ENCODE peak calls at places on chromosomes 2 and 18, in nine cellular contexts. E is stomach, H is K562, X is sigmoid colon, N is transverse colon, Z is suprapubic skin, G is GM12878, B is H1, W is HepG2. U is an unnamed sample.

GRCh38 chr2:175140332-175140731 is 27.7 kb downstream of the ATF2 start:
- DNase-seq in E (no peak), H (no peak), X (no peak), N (no peak), Z (no peak), G (no peak), B (no peak), W (no peak), U (no peak)

GRCh38 chr2:96679843-96680242 is 37.3 kb downstream of the FER1L5 start:
- DNase-seq in E (peak), H (no peak), X (no peak), N (no peak), Z (no peak), G (no peak), B (no peak), W (no peak), U (no peak)

GRCh38 chr2:100207411-100207885 is 65.1 kb upstream of the AFF3 start:
- DNase-seq in E (no peak), H (no peak), X (no peak), N (no peak), Z (no peak), G (no peak), B (no peak), W (no peak), U (peak)

GRCh38 chr2:130799295-130799694 is 37.4 kb upstream of the ARHGEF4 start:
- DNase-seq in E (no peak), H (no peak), X (no peak), N (no peak), Z (no peak), G (no peak), B (no peak), W (no peak), U (no peak)

GRCh38 chr18:75437979-75438378 is 10.5 kb upstream of the SMIM21 start:
- DNase-seq in E (no peak), H (no peak), X (no peak), N (no peak), Z (no peak), G (no peak), B (no peak), W (no peak), U (no peak)

GRCh38 chr2:36362291-36362690 is 6.7 kb downstream of the CRIM1 start:
- DNase-seq in E (no peak), H (no peak), X (no peak), N (no peak), Z (no peak), G (no peak), B (no peak), W (no peak), U (no peak)

GRCh38 chr2:232351686-232352510 is 26.7 kb upstream of the ALPP start:
- DNase-seq in E (no peak), H (no peak), X (peak), N (no peak), Z (peak), G (no peak), B (no peak), W (no peak), U (no peak)

GRCh38 chr2:214904634-214905033 is 95.2 kb upstream of the BARD1 start:
- DNase-seq in E (no peak), H (no peak), X (no peak), N (no peak), Z (no peak), G (no peak), B (peak), W (no peak), U (no peak)

GRCh38 chr2:237446333-237446654 is 32.3 kb upstream of the COL6A3 start:
- DNase-seq in E (no peak), H (no peak), X (peak), N (no peak), Z (no peak), G (no peak), B (no peak), W (no peak), U (no peak)

GRCh38 chr18:58049000-58049688 is 5.1 kb downstream of the NEDD4L start:
- DNase-seq in E (no peak), H (no peak), X (no peak), N (no peak), Z (no peak), G (no peak), B (no peak), W (no peak), U (no peak)

GRCh38 chr2:17626986-17627385 is 86.5 kb downstream of the VSNL1 start:
- DNase-seq in E (no peak), H (peak), X (no peak), N (no peak), Z (no peak), G (no peak), B (no peak), W (no peak), U (no peak)

GRCh38 chr2:71299507-71299906 is 32.1 kb upstream of the ZNF638 start:
- DNase-seq in E (no peak), H (peak), X (no peak), N (no peak), Z (no peak), G (no peak), B (no peak), W (peak), U (peak)

GRCh38 chr2:188785515-188785914 is 188.7 kb upstream of the COL3A1 start:
- DNase-seq in E (no peak), H (no peak), X (no peak), N (no peak), Z (no peak), G (no peak), B (no peak), W (no peak), U (no peak)

GRCh38 chr2:117470311-117471095 is 344.0 kb upstream of the DDX18 start:
- DNase-seq in E (peak), H (peak), X (no peak), N (peak), Z (no peak), G (no peak), B (peak), W (peak), U (peak)

GRCh38 chr2:171858397-171858958 is 35.6 kb downstream of the SLC25A12 start:
- DNase-seq in E (no peak), H (no peak), X (no peak), N (no peak), Z (no peak), G (no peak), B (no peak), W (no peak), U (no peak)

GRCh38 chr2:101516833-101517690 is 42.1 kb upstream of the RFX8 start:
- DNase-seq in E (peak), H (no peak), X (no peak), N (no peak), Z (no peak), G (no peak), B (no peak), W (peak), U (no peak)

GRCh38 chr18:31469629-31470028 is 22.1 kb downstream of the DSG3 start:
- DNase-seq in E (no peak), H (no peak), X (no peak), N (no peak), Z (no peak), G (no peak), B (no peak), W (no peak), U (no peak)

GRCh38 chr2:233816771-233817170 is 37.6 kb downstream of the HJURP start:
- DNase-seq in E (peak), H (no peak), X (peak), N (peak), Z (peak), G (no peak), B (no peak), W (no peak), U (peak)

GRCh38 chr2:23425338-23425871 is 40.4 kb downstream of the KLHL29 start:
- DNase-seq in E (no peak), H (no peak), X (peak), N (no peak), Z (no peak), G (no peak), B (no peak), W (no peak), U (no peak)

GRCh38 chr2:112791019-112791418 is 6.7 kb upstream of the IL1A start:
- DNase-seq in E (no peak), H (no peak), X (no peak), N (no peak), Z (no peak), G (no peak), B (no peak), W (no peak), U (no peak)

GRCh38 chr2:179272406-179273192 is 8.0 kb upstream of the SESTD1 start:
- DNase-seq in E (no peak), H (no peak), X (no peak), N (no peak), Z (no peak), G (no peak), B (no peak), W (peak), U (no peak)

GRCh38 chr18:40413160-40413559 is 1541.9 kb upstream of the PIK3C3 start:
- DNase-seq in E (no peak), H (no peak), X (no peak), N (peak), Z (no peak), G (no peak), B (peak), W (peak), U (peak)

GRCh38 chr2:154161286-154161685 is 289.6 kb downstream of the GALNT13 start:
- DNase-seq in E (no peak), H (no peak), X (no peak), N (no peak), Z (no peak), G (no peak), B (no peak), W (no peak), U (no peak)

GRCh38 chr2:236627193-236627592 is 57.6 kb downstream of the ACKR3 start:
- DNase-seq in E (no peak), H (no peak), X (peak), N (no peak), Z (peak), G (no peak), B (no peak), W (no peak), U (no peak)

GRCh38 chr2:26913599-26914285 is 56.7 kb upstream of the MAPRE3 start:
- DNase-seq in E (no peak), H (no peak), X (no peak), N (no peak), Z (no peak), G (no peak), B (no peak), W (no peak), U (no peak)

GRCh38 chr2:30305235-30305634 is 73.9 kb downstream of the LBH start:
- DNase-seq in E (no peak), H (no peak), X (no peak), N (no peak), Z (no peak), G (no peak), B (no peak), W (no peak), U (no peak)

GRCh38 chr2:188676012-188676405 is 298.2 kb upstream of the COL3A1 start:
- DNase-seq in E (no peak), H (no peak), X (no peak), N (no peak), Z (no peak), G (no peak), B (no peak), W (no peak), U (no peak)

GRCh38 chr18:48675330-48675761 is 136.5 kb downstream of the CTIF start:
- DNase-seq in E (peak), H (peak), X (peak), N (peak), Z (peak), G (peak), B (peak), W (peak), U (peak)

GRCh38 chr2:63055510-63056308 is 5.1 kb downstream of the OTX1 start:
- DNase-seq in E (no peak), H (no peak), X (peak), N (no peak), Z (no peak), G (no peak), B (no peak), W (no peak), U (peak)

GRCh38 chr2:11683486-11683885 is 13.5 kb upstream of the NTSR2 start:
- DNase-seq in E (peak), H (no peak), X (peak), N (no peak), Z (no peak), G (no peak), B (no peak), W (no peak), U (no peak)

GRCh38 chr2:19897623-19898245 is 4.0 kb downstream of the TTC32 start:
- DNase-seq in E (no peak), H (no peak), X (no peak), N (no peak), Z (no peak), G (no peak), B (no peak), W (no peak), U (no peak)

GRCh38 chr2:205965707-205966106 is 120.3 kb downstream of the INO80D start:
- DNase-seq in E (no peak), H (no peak), X (peak), N (no peak), Z (no peak), G (no peak), B (no peak), W (no peak), U (no peak)

GRCh38 chr18:51107594-51108305 is 77.7 kb downstream of the SMAD4 start:
- DNase-seq in E (no peak), H (no peak), X (no peak), N (no peak), Z (no peak), G (no peak), B (no peak), W (no peak), U (no peak)

GRCh38 chr18:76476665-76477561 is 18.1 kb downstream of the ZNF516 start:
- DNase-seq in E (no peak), H (peak), X (no peak), N (no peak), Z (no peak), G (no peak), B (no peak), W (peak), U (no peak)
- TF ChIP-seq POLR2AphosphoS5 in E (no peak), H (no peak), X (no peak), N (no peak), Z (no peak), G (no peak), B (no peak), W (no peak), U (no peak)

GRCh38 chr18:41763361-41763760 is 191.7 kb upstream of the PIK3C3 start:
- DNase-seq in E (no peak), H (no peak), X (no peak), N (no peak), Z (no peak), G (no peak), B (no peak), W (no peak), U (no peak)

GRCh38 chr18:41756141-41756540 is 198.9 kb upstream of the PIK3C3 start:
- DNase-seq in E (no peak), H (no peak), X (no peak), N (no peak), Z (no peak), G (no peak), B (no peak), W (no peak), U (no peak)

GRCh38 chr18:41758534-41758933 is 196.5 kb upstream of the PIK3C3 start:
- DNase-seq in E (no peak), H (no peak), X (no peak), N (no peak), Z (no peak), G (no peak), B (no peak), W (no peak), U (no peak)

DNA sequence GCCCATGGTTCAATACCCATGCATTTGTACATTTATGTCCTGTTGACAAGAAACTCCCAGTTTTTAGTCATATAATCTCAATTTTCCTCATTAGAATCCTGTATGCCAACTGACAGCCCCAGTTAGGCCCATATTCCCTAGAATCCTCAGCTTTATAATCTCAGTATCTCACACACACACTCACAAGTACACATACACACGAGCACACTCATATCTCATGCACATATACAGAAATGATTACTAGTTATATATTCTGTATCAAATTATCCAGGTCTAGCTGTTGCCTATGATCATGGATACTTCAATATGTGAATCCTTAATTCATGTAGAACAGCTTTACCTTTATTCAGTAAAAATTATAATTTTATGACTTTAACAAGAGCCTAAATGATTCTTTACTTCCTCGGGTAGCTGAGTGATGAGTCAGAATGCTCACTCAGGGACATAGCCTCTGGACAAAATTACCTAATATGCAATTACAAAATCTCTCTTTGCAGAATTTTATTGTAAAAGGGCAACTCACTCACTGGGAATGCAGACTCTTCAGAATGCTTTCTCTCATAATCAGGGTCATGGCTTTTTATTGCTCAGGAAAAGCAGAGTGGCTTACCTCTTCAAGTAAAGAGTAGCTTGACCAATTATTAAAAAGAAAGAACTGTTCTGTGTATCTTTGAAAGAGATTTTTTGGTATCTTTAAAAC is 193.6 kb upstream of the PIK3C3 start:
- DNase-seq in E (no peak), H (no peak), X (no peak), N (no peak), Z (no peak), G (no peak), B (no peak), W (no peak), U (no peak)
- TF ChIP-seq EP300 in E (no peak), H (no peak), X (no peak), N (no peak), Z (no peak), G (no peak), B (no peak), W (no peak), U (no peak)

GRCh38 chr2:56912490-56912889 is 728.7 kb downstream of the CCDC85A start:
- DNase-seq in E (no peak), H (no peak), X (no peak), N (no peak), Z (no peak), G (no peak), B (no peak), W (no peak), U (no peak)
- TF ChIP-seq POLR2AphosphoS5 in E (no peak), H (no peak), X (no peak), N (no peak), Z (no peak), G (no peak), B (no peak), W (no peak), U (no peak)

GRCh38 chr2:121072784-121073183 is 212.2 kb downstream of the TFCP2L1 start:
- DNase-seq in E (no peak), H (no peak), X (no peak), N (no peak), Z (no peak), G (no peak), B (no peak), W (no peak), U (no peak)

GRCh38 chr2:121069434-121069969 is 215.5 kb downstream of the TFCP2L1 start:
- DNase-seq in E (no peak), H (no peak), X (no peak), N (no peak), Z (no peak), G (no peak), B (no peak), W (no peak), U (no peak)

GRCh38 chr2:121068851-121069250 is 216.2 kb downstream of the TFCP2L1 start:
- DNase-seq in E (no peak), H (no peak), X (no peak), N (no peak), Z (no peak), G (no peak), B (no peak), W (no peak), U (no peak)

GRCh38 chr2:121073320-121074210 is 211.4 kb downstream of the TFCP2L1 start:
- DNase-seq in E (no peak), H (no peak), X (no peak), N (no peak), Z (no peak), G (no peak), B (no peak), W (no peak), U (no peak)

GRCh38 chr2:121071058-121071504 is 213.9 kb downstream of the TFCP2L1 start:
- DNase-seq in E (peak), H (peak), X (peak), N (peak), Z (no peak), G (no peak), B (no peak), W (peak), U (peak)
- TF ChIP-seq EP300 in E (no peak), H (no peak), X (no peak), N (no peak), Z (no peak), G (no peak), B (no peak), W (no peak), U (no peak)

GRCh38 chr2:213284105-213285090 is at the start of gene SPAG16:
- DNase-seq in E (peak), H (peak), X (peak), N (peak), Z (peak), G (peak), B (peak), W (peak), U (peak)
- TF ChIP-seq POLR2AphosphoS5 in E (peak), H (no peak), X (peak), N (no peak), Z (peak), G (peak), B (peak), W (peak), U (peak)

GRCh38 chr18:45775241-45775676 is 50.2 kb upstream of the SIGLEC15 start:
- DNase-seq in E (peak), H (peak), X (peak), N (peak), Z (peak), G (no peak), B (no peak), W (no peak), U (peak)

GRCh38 chr18:45775726-45776125 is 49.7 kb upstream of the SIGLEC15 start:
- DNase-seq in E (no peak), H (no peak), X (no peak), N (no peak), Z (no peak), G (no peak), B (no peak), W (no peak), U (peak)

GRCh38 chr18:45780568-45780967 is 44.9 kb upstream of the SIGLEC15 start:
- DNase-seq in E (no peak), H (no peak), X (no peak), N (no peak), Z (no peak), G (no peak), B (no peak), W (no peak), U (no peak)

GRCh38 chr18:45774065-45774521 is 50.1 kb downstream of the SLC14A1 start:
- DNase-seq in E (no peak), H (no peak), X (no peak), N (no peak), Z (no peak), G (no peak), B (no peak), W (no peak), U (no peak)

GRCh38 chr18:45777393-45777792 is 48.1 kb upstream of the SIGLEC15 start:
- DNase-seq in E (no peak), H (no peak), X (no peak), N (no peak), Z (no peak), G (no peak), B (no peak), W (no peak), U (no peak)
- TF ChIP-seq EP300 in E (no peak), H (no peak), X (no peak), N (no peak), Z (no peak), G (no peak), B (no peak), W (no peak), U (no peak)

GRCh38 chr2:51379997-51380396 is 348.1 kb upstream of the NRXN1 start:
- DNase-seq in E (no peak), H (no peak), X (no peak), N (no peak), Z (no peak), G (no peak), B (no peak), W (no peak), U (no peak)
- TF ChIP-seq POLR2AphosphoS5 in E (no peak), H (no peak), X (no peak), N (no peak), Z (no peak), G (no peak), B (no peak), W (no peak), U (no peak)